ENCODE peak calls at places on chromosomes 6 and 20, in eight cellular contexts. Z is spleen, X is SK-N-SH, Q is sigmoid colon, H is suprapubic skin, M is astrocyte of the spinal cord, D is GM06990, B is fibroblast of mammary gland. K is an unnamed sample.

GRCh38 chr6:80676386-80676785 is 569.9 kb downstream of the BCKDHB start:
- DNase-seq in Z (no peak), B (peak; percentile 16), H (no peak), D (no peak), Q (no peak), M (no peak), X (no peak), K (no peak)

GRCh38 chr20:33874129-33874528 is 63.0 kb downstream of the CHMP4B start:
- DNase-seq in Z (no peak), B (no peak), H (no peak), X (no peak), D (no peak), Q (no peak), M (no peak), K (no peak)

GRCh38 chr6:9064156-9064555 is 628.8 kb upstream of the SLC35B3 start:
- DNase-seq in X (no peak), B (no peak), H (no peak), M (no peak), D (no peak), Z (no peak), Q (no peak), K (no peak)

GRCh38 chr6:37783831-37784584 is 35.5 kb upstream of the ZFAND3 start:
- DNase-seq in Q (peak; percentile 73), D (peak; percentile 47), M (peak; percentile 22), H (no peak), X (no peak), B (peak; percentile 50), Z (no peak), K (no peak)

GRCh38 chr6:37048851-37049734 is 43.6 kb downstream of the FGD2 start:
- DNase-seq in H (peak; percentile 68), M (peak; percentile 81), D (peak; percentile 57), Q (peak; percentile 73), B (peak; percentile 90), Z (peak; percentile 86), X (no peak), K (no peak)

GRCh38 chr6:143528164-143528811 is 16.8 kb upstream of the FUCA2 start:
- DNase-seq in D (peak; percentile 35), B (no peak), X (no peak), M (no peak), Q (no peak), H (no peak), Z (no peak), K (no peak)

GRCh38 chr6:117496383-117496990 is 14.0 kb downstream of the DCBLD1 start:
- DNase-seq in X (no peak), D (no peak), Q (no peak), Z (no peak), M (peak; percentile 72), B (peak; percentile 94), H (no peak), K (no peak)

GRCh38 chr20:59214083-59214482 is 50.5 kb downstream of the ZNF831 start:
- DNase-seq in B (no peak), H (no peak), D (no peak), M (no peak), Q (no peak), X (no peak), Z (no peak), K (no peak)

GRCh38 chr20:20410678-20411077 is 42.8 kb downstream of the INSM1 start:
- DNase-seq in B (no peak), D (no peak), X (peak; percentile 66), H (no peak), Q (no peak), Z (no peak), M (no peak), K (no peak)

GRCh38 chr6:9431945-9432344 is 982.9 kb downstream of the TFAP2A start:
- DNase-seq in B (no peak), Z (no peak), D (no peak), Q (no peak), H (no peak), X (no peak), M (no peak), K (no peak)

GRCh38 chr20:18019068-18019467 is 38.6 kb downstream of the OVOL2 start:
- DNase-seq in H (no peak), X (peak; percentile 41), M (no peak), Q (no peak), D (no peak), B (peak; percentile 32), Z (peak; percentile 51), K (no peak)

GRCh38 chr6:24766685-24767462 is 7.9 kb upstream of the GMNN start:
- DNase-seq in D (no peak), Z (no peak), Q (no peak), H (no peak), X (peak; percentile 36), M (peak; percentile 41), B (peak; percentile 56), K (no peak)

GRCh38 chr6:163405412-163406309 is 8.9 kb upstream of the QKI start:
- DNase-seq in B (peak; percentile 19), X (peak; percentile 51), Q (peak; percentile 86), M (no peak), D (peak; percentile 36), Z (peak; percentile 92), H (peak; percentile 74), K (no peak)

GRCh38 chr6:55250400-55250799 is 76.1 kb downstream of the HCRTR2 start:
- DNase-seq in H (no peak), D (no peak), B (no peak), Z (no peak), X (no peak), Q (no peak), M (no peak), K (no peak)

GRCh38 chr6:18269253-18269652 is 4.9 kb upstream of the DEK start:
- DNase-seq in H (no peak), X (peak; percentile 24), Z (no peak), D (no peak), Q (no peak), B (peak; percentile 57), M (peak; percentile 26), K (no peak)

GRCh38 chr6:63804381-63804956 is 168.9 kb downstream of the PHF3 start:
- DNase-seq in H (no peak), B (peak; percentile 98), Z (no peak), M (peak; percentile 85), D (no peak), X (peak; percentile 57), Q (no peak), K (no peak)

GRCh38 chr6:73017473-73017872 is 207.8 kb downstream of the KHDC1L start:
- DNase-seq in B (no peak), M (no peak), X (no peak), Q (no peak), Z (no peak), D (no peak), H (no peak), K (no peak)

GRCh38 chr6:159110748-159111147 is 58.5 kb upstream of the FNDC1 start:
- DNase-seq in H (no peak), X (no peak), B (no peak), Q (no peak), Z (no peak), D (no peak), M (no peak), K (no peak)

GRCh38 chr6:124400600-124400999 is 561.6 kb upstream of the RNF217 start:
- DNase-seq in X (no peak), Z (no peak), Q (no peak), H (no peak), B (no peak), M (no peak), D (no peak), K (no peak)

GRCh38 chr6:106746660-106747059 is 117.3 kb downstream of the QRSL1 start:
- DNase-seq in H (no peak), D (no peak), M (peak; percentile 22), B (peak; percentile 7), Q (no peak), X (no peak), Z (no peak), K (no peak)

GRCh38 chr6:18725449-18725848 is 338.3 kb downstream of the RNF144B start:
- DNase-seq in D (no peak), Z (no peak), Q (no peak), B (no peak), X (no peak), H (no peak), M (no peak), K (no peak)

GRCh38 chr6:47407295-47408281 is 70.0 kb upstream of the CD2AP start:
- DNase-seq in D (no peak), H (no peak), M (no peak), Z (no peak), B (no peak), Q (no peak), X (no peak), K (no peak)

GRCh38 chr6:150741633-150742200 is 123.8 kb upstream of the MTHFD1L start:
- DNase-seq in D (no peak), B (no peak), M (no peak), H (no peak), Q (no peak), Z (no peak), X (no peak), K (no peak)

DNA sequence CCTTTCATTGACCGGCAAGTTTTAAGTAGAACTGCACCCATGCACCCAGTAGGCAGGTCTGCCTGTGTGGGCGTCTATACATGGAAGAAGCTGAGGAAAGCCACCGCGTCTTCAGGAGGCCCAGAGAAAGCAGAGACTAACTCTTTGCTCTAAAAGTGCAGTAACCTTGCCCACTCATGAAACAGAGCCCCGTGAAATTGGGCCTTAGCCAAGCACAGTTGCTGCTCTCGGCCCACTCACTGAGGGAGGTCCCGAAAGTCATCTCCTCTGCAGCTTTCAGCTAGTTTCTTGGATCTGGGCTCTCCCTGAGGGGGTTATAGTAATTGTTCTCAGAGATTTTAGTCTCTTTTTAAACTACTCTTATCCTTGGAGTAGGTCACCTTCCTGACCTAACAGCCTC is 74.0 kb upstream of the SYNJ2 start:
- DNase-seq in Z (no peak), B (no peak), M (no peak), D (no peak), H (no peak), Q (no peak), X (no peak), K (no peak)
- TF ChIP-seq CTCF in Z (no peak), B (no peak), M (no peak), D (no peak), H (no peak), Q (no peak), X (no peak), K (no peak)

GRCh38 chr20:35561268-35561667 is 19.4 kb downstream of the ERGIC3 start:
- DNase-seq in M (peak; percentile 49), Q (no peak), D (no peak), Z (no peak), B (peak; percentile 34), H (no peak), X (peak; percentile 71), K (no peak)
- TF ChIP-seq CTCF in M (peak; percentile 39), Q (no peak), D (peak; percentile 59), Z (no peak), B (no peak), H (no peak), X (peak; percentile 31), K (peak; percentile 52)

DNA sequence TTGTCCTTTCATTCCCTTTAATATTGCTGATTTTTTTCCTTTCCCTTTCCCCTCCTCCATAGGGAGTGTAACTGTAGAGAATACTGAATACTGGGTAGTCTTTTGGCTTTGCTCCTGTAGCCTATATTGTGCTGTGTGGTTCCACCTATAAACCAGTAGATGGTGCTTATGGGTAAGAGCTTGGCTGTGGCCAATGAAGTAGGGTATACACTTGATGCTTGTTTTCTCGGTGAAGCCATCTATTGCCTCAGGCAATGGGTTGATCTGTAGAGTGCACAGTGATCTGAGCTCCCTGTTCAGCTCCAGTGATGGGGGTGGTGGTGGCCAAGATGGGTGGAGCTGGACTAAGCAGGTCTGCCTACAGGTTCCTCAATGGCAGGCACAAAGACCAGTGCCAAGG is 203.3 kb upstream of the IMPG1 start:
- DNase-seq in Z (no peak), B (no peak), Q (no peak), M (no peak), X (peak; percentile 1), D (no peak), H (no peak), K (no peak)
- TF ChIP-seq CTCF in Z (no peak), B (no peak), Q (no peak), M (no peak), X (peak; percentile 16), D (no peak), H (no peak), K (peak; percentile 15)

GRCh38 chr20:22248052-22248667 is 336.2 kb downstream of the FOXA2 start:
- DNase-seq in Q (no peak), M (peak; percentile 3), X (peak; percentile 27), B (peak; percentile 16), D (no peak), H (no peak), Z (no peak), K (no peak)
- TF ChIP-seq CTCF in Q (no peak), M (peak; percentile 46), X (peak; percentile 67), B (peak; percentile 61), D (peak; percentile 62), H (peak; percentile 50), Z (no peak), K (peak; percentile 32)

K was measured in D721Med.